ENCODE peak calls at places on chromosome 16, in seven cellular contexts. O is Right ventricle myocardium superior, G is AML-193, Y is AG09319, Q is NAMALWA, I is T-helper 2 cell, H is T-helper 1 cell. B is an unnamed sample.
A peak's percentile ranks its signal among the peaks of the same experiment; 100 is the strongest.

GRCh38 chr16:85296859-85297698 is 184.8 kb upstream of the CIBAR2 start:
- DNase-seq in O (no peak), G (peak; percentile 1), Y (no peak), Q (peak; percentile 82), I (peak; percentile 45), H (peak; percentile 50), B (no peak)

GRCh38 chr16:23283571-23283970 is 18.5 kb upstream of the SCNN1B start:
- DNase-seq in O (no peak), G (no peak), Y (no peak), Q (no peak), I (no peak), H (no peak), B (no peak)

GRCh38 chr16:79597277-79597676 is 3.3 kb downstream of the MAF start:
- DNase-seq in O (no peak), G (no peak), Y (no peak), Q (no peak), I (no peak), H (no peak), B (no peak)

GRCh38 chr16:57480754-57481230 is 5.5 kb downstream of the DOK4 start:
- DNase-seq in O (no peak), G (no peak), Y (no peak), Q (no peak), I (no peak), H (no peak), B (no peak)

GRCh38 chr16:83473109-83473508 is 334.7 kb upstream of the HSBP1 start:
- DNase-seq in O (no peak), G (no peak), Y (peak; percentile 18), Q (no peak), I (no peak), H (no peak), B (no peak)

GRCh38 chr16:59169168-59169567 is 435.1 kb upstream of the GOT2 start:
- DNase-seq in O (no peak), G (no peak), Y (no peak), Q (no peak), I (no peak), H (no peak), B (no peak)

GRCh38 chr16:86343733-86344585 is 166.4 kb upstream of the FOXF1 start:
- DNase-seq in O (no peak), G (no peak), Y (no peak), Q (no peak), I (no peak), H (no peak), B (no peak)

GRCh38 chr16:53768167-53768566 is 64.2 kb downstream of the FTO start:
- DNase-seq in O (no peak), G (no peak), Y (no peak), Q (no peak), I (no peak), H (no peak), B (no peak)

GRCh38 chr16:86494039-86494564 is 16.2 kb upstream of the FOXF1 start:
- DNase-seq in O (no peak), G (no peak), Y (no peak), Q (no peak), I (no peak), H (no peak), B (no peak)

GRCh38 chr16:12439443-12440232 is 364.0 kb downstream of the CPPED1 start:
- DNase-seq in O (no peak), G (no peak), Y (no peak), Q (no peak), I (no peak), H (no peak), B (no peak)

GRCh38 chr16:3946604-3947180 is 66.2 kb upstream of the CREBBP start:
- DNase-seq in O (no peak), G (no peak), Y (no peak), Q (no peak), I (no peak), H (no peak), B (peak; percentile 68)

GRCh38 chr16:4358831-4359561 is 7.9 kb upstream of the PAM16 start:
- DNase-seq in O (peak; percentile 83), G (no peak), Y (no peak), Q (peak; percentile 64), I (peak; percentile 49), H (peak; percentile 59), B (peak; percentile 88)

GRCh38 chr16:57054338-57054737 is 38.0 kb upstream of the CPNE2 start:
- DNase-seq in O (no peak), G (no peak), Y (no peak), Q (no peak), I (no peak), H (no peak), B (no peak)

GRCh38 chr16:69373019-69373418 is 12.8 kb downstream of the TERF2 start:
- DNase-seq in O (no peak), G (no peak), Y (no peak), Q (no peak), I (no peak), H (no peak), B (no peak)

GRCh38 chr16:77788196-77789084 is at the start of gene VAT1L:
- DNase-seq in O (peak; percentile 53), G (no peak), Y (no peak), Q (no peak), I (peak; percentile 11), H (no peak), B (peak; percentile 77)

GRCh38 chr16:74449470-74449869 is 28.2 kb upstream of the CLEC18B start:
- DNase-seq in O (no peak), G (no peak), Y (no peak), Q (no peak), I (no peak), H (no peak), B (no peak)

GRCh38 chr16:49505556-49505955 is 132.0 kb downstream of the C16orf78 start:
- DNase-seq in O (no peak), G (no peak), Y (no peak), Q (no peak), I (no peak), H (no peak), B (no peak)

GRCh38 chr16:31362476-31363405 is 7.8 kb downstream of the ITGAX start:
- DNase-seq in O (no peak), G (no peak), Y (no peak), Q (no peak), I (no peak), H (no peak), B (peak; percentile 63)

GRCh38 chr16:14302399-14303181 is 231.5 kb downstream of the MRTFB start:
- DNase-seq in O (peak; percentile 56), G (no peak), Y (no peak), Q (peak; percentile 49), I (no peak), H (no peak), B (peak; percentile 73)

GRCh38 chr16:58608601-58609136 is 21.0 kb downstream of the CNOT1 start:
- DNase-seq in O (no peak), G (no peak), Y (no peak), Q (no peak), I (no peak), H (no peak), B (no peak)

GRCh38 chr16:57360321-57360935 is 1.8 kb downstream of the CCL22 start:
- DNase-seq in O (no peak), G (no peak), Y (no peak), Q (no peak), I (no peak), H (no peak), B (peak; percentile 59)

GRCh38 chr16:1775006-1775845 is 2.3 kb upstream of the MRPS34 start:
- DNase-seq in O (no peak), G (no peak), Y (no peak), Q (no peak), I (no peak), H (no peak), B (no peak)

GRCh38 chr16:10181196-10182162 is 749 bp downstream of the GRIN2A start:
- DNase-seq in O (peak; percentile 69), G (no peak), Y (peak; percentile 34), Q (no peak), I (peak; percentile 53), H (no peak), B (peak; percentile 91)

GRCh38 chr16:9644258-9644657 is 538.0 kb downstream of the GRIN2A start:
- DNase-seq in O (no peak), G (no peak), Y (no peak), Q (no peak), I (no peak), H (no peak), B (no peak)

GRCh38 chr16:4110680-4111079 is 5.6 kb downstream of the ADCY9 start:
- DNase-seq in O (no peak), G (no peak), Y (no peak), Q (no peak), I (no peak), H (no peak), B (peak; percentile 31)

GRCh38 chr16:88274847-88275246 is 107.9 kb upstream of the ZNF469 start:
- DNase-seq in O (no peak), G (no peak), Y (no peak), Q (no peak), I (no peak), H (no peak), B (peak; percentile 58)

GRCh38 chr16:68084504-68085258 is 489 bp upstream of the NFATC3 start:
- DNase-seq in O (peak; percentile 95), G (peak; percentile 73), Y (no peak), Q (peak; percentile 94), I (peak; percentile 95), H (peak; percentile 77), B (peak; percentile 98)

GRCh38 chr16:89261691-89262563 is 44.4 kb downstream of the ZNF778 start:
- DNase-seq in O (peak; percentile 21), G (no peak), Y (no peak), Q (no peak), I (no peak), H (no peak), B (no peak)

GRCh38 chr16:70522216-70523000 is 946 bp downstream of the COG4 start:
- DNase-seq in O (no peak), G (no peak), Y (no peak), Q (peak; percentile 42), I (peak; percentile 70), H (no peak), B (no peak)

GRCh38 chr16:57534337-57534880 is 2.0 kb downstream of the CCDC102A start:
- DNase-seq in O (no peak), G (no peak), Y (no peak), Q (no peak), I (no peak), H (no peak), B (no peak)

GRCh38 chr16:84356591-84357116 is 11.7 kb upstream of the ATP2C2 start:
- DNase-seq in O (no peak), G (no peak), Y (no peak), Q (no peak), I (no peak), H (no peak), B (peak; percentile 64)

GRCh38 chr16:30778549-30779244 is 8.3 kb downstream of the ZNF629 start:
- DNase-seq in O (no peak), G (no peak), Y (no peak), Q (no peak), I (no peak), H (no peak), B (no peak)

GRCh38 chr16:15993946-15994665 is 44.7 kb downstream of the ABCC1 start:
- DNase-seq in O (no peak), G (no peak), Y (no peak), Q (no peak), I (no peak), H (no peak), B (no peak)

GRCh38 chr16:85569615-85570212 is 43.4 kb upstream of the GSE1 start:
- DNase-seq in O (peak; percentile 50), G (peak; percentile 83), Y (no peak), Q (peak; percentile 53), I (peak; percentile 31), H (no peak), B (no peak)

B was measured in kidney.